ENCODE peak calls at places on chromosomes 3 and 15, in four cellular contexts. One of them, this sample, is unnamed.

GRCh38 chr3:155701882-155702465 is 42.9 kb downstream of the PLCH1 start:
- DNase-seq in left colon: no peak
- DNase-seq in H1: no peak
- DNase-seq in NCI-H146: peak; percentile 82
- DNase-seq in this sample: no peak

GRCh38 chr3:196073188-196073838 is 8.6 kb downstream of the TFRC start:
- DNase-seq in left colon: no peak
- DNase-seq in NCI-H146: peak; percentile 48
- DNase-seq in H1: no peak
- DNase-seq in this sample: peak; percentile 55

GRCh38 chr3:30694668-30695067 is 88.3 kb downstream of the TGFBR2 start:
- DNase-seq in left colon: no peak
- DNase-seq in NCI-H146: no peak
- DNase-seq in H1: no peak
- DNase-seq in this sample: no peak

GRCh38 chr3:96803860-96804259 is 10.5 kb upstream of the EPHA6 start:
- DNase-seq in NCI-H146: no peak
- DNase-seq in H1: no peak
- DNase-seq in left colon: no peak
- DNase-seq in this sample: no peak

GRCh38 chr15:80550910-80551265 is 144.2 kb upstream of the ABHD17C start:
- DNase-seq in left colon: no peak
- DNase-seq in H1: no peak
- DNase-seq in NCI-H146: no peak
- DNase-seq in this sample: no peak

GRCh38 chr3:140053011-140053702 is 118.2 kb downstream of the CLSTN2 start:
- DNase-seq in NCI-H146: peak; percentile 60
- DNase-seq in H1: no peak
- DNase-seq in left colon: peak; percentile 60
- DNase-seq in this sample: no peak

GRCh38 chr3:73540969-73541740 is 83.6 kb downstream of the PDZRN3 start:
- DNase-seq in left colon: no peak
- DNase-seq in H1: no peak
- DNase-seq in NCI-H146: no peak
- DNase-seq in this sample: no peak

GRCh38 chr3:182795383-182795782 is 2.1 kb downstream of the ATP11B start:
- DNase-seq in H1: no peak
- DNase-seq in left colon: peak; percentile 35
- DNase-seq in NCI-H146: no peak
- DNase-seq in this sample: no peak

GRCh38 chr3:31105011-31105410 is 210.6 kb upstream of the GADL1 start:
- DNase-seq in left colon: no peak
- DNase-seq in NCI-H146: peak; percentile 29
- DNase-seq in H1: no peak
- DNase-seq in this sample: no peak

GRCh38 chr3:36763850-36764703 is at the start of gene DCLK3:
- DNase-seq in left colon: no peak
- DNase-seq in NCI-H146: peak; percentile 26
- DNase-seq in H1: no peak
- DNase-seq in this sample: no peak